ENCODE peak calls at places on chromosomes 16 and 17, in eight cellular contexts. U is heart left ventricle, B is ovary, Z is NB4, K is HCT116, A is Peyer's patch, P is sigmoid colon, F is H54. M is an unnamed sample.

GRCh38 chr16:81276323-81276722 is 37.8 kb downstream of the BCO1 start:
- DNase-seq in U (no peak), B (no peak), Z (no peak), K (no peak), A (no peak), P (no peak), F (no peak), M (no peak)

GRCh38 chr17:5249615-5250014 is 15.0 kb upstream of the SCIMP start:
- DNase-seq in U (peak), B (peak), Z (peak), K (peak), A (peak), P (peak), F (peak), M (peak)

GRCh38 chr17:48488548-48489106 is 42.2 kb downstream of the HOXB1 start:
- DNase-seq in U (no peak), B (no peak), Z (no peak), K (no peak), A (no peak), P (peak), F (no peak), M (peak)

GRCh38 chr16:67873435-67874146 is 739 bp downstream of the EDC4 start:
- DNase-seq in U (no peak), B (no peak), Z (no peak), K (no peak), A (no peak), P (no peak), F (no peak), M (peak)

GRCh38 chr17:29857823-29858222 is 72.2 kb downstream of the SSH2 start:
- DNase-seq in U (no peak), B (no peak), Z (no peak), K (no peak), A (no peak), P (no peak), F (no peak), M (no peak)

GRCh38 chr17:65855245-65855644 is 293.8 kb upstream of the AXIN2 start:
- DNase-seq in U (no peak), B (no peak), Z (no peak), K (peak), A (no peak), P (no peak), F (peak), M (no peak)

GRCh38 chr16:88469615-88470395 is 16.7 kb downstream of the ZFPM1 start:
- DNase-seq in U (no peak), B (no peak), Z (no peak), K (no peak), A (peak), P (no peak), F (no peak), M (no peak)

GRCh38 chr17:74903671-74904070 is 10.2 kb upstream of the FADS6 start:
- DNase-seq in U (no peak), B (no peak), Z (no peak), K (no peak), A (no peak), P (no peak), F (no peak), M (no peak)

GRCh38 chr17:7837375-7838290 is 3.6 kb downstream of the KDM6B start:
- DNase-seq in U (no peak), B (no peak), Z (peak), K (no peak), A (no peak), P (no peak), F (no peak), M (peak)

GRCh38 chr16:85390511-85391174 is 222.5 kb upstream of the GSE1 start:
- DNase-seq in U (peak), B (peak), Z (peak), K (peak), A (peak), P (peak), F (peak), M (peak)

GRCh38 chr17:10460062-10460461 is 9.3 kb downstream of the MYH4 start:
- DNase-seq in U (no peak), B (no peak), Z (no peak), K (no peak), A (no peak), P (no peak), F (no peak), M (no peak)

GRCh38 chr16:52852978-52853377 is 199.7 kb downstream of the CHD9NB start:
- DNase-seq in U (no peak), B (no peak), Z (no peak), K (no peak), A (no peak), P (no peak), F (no peak), M (no peak)

GRCh38 chr17:40031706-40032105 is 16.5 kb downstream of the CSF3 start:
- DNase-seq in U (no peak), B (no peak), Z (no peak), K (no peak), A (no peak), P (no peak), F (no peak), M (no peak)
- TF ChIP-seq POLR2A in U (no peak), B (no peak), Z (no peak), K (no peak), A (no peak), P (no peak), F (no peak), M (no peak)

GRCh38 chr17:13601776-13602551 is at the start of gene HS3ST3A1:
- DNase-seq in U (peak), B (peak), Z (peak), K (no peak), A (peak), P (peak), F (peak), M (peak)
- TF ChIP-seq POLR2A in U (no peak), B (peak), Z (no peak), K (no peak), A (no peak), P (no peak), F (peak), M (no peak)

DNA sequence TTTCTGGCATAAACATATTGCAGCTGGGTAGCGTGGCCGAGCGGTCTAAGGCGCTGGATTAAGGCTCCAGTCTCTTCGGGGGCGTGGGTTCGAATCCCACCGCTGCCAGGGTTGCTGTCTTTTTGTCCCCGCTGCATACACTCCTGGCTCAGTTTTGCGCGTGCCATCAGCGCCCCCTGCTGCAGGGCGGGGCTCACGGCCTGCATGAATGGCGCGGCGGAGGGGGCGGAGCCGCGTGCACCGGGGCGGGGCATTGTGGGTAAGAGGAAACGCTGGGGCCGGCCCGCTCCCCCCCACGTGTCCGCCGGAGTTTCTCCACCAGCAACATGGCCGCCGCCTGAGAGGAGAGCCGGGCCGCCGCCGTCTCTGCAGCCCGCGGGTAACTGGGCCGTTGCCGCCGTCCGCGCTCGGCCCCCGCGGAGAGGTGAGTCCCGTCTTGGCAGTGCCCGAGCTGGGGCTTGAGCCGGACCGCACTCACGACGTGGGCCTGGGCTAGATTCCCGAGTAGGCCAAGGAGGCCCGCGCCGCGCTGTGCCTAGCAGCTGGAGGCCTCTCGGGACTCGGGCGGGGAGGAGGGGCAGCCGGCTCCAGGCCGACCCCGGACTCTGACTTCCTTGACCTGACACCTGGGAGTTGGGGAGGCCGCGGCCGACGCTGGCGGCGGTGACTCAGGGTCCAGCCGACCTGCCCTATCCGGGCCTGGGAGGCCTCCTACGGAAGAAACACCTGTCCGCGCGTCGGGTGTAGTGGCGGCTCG is at the start of gene POLR3E:
- DNase-seq in U (peak), B (peak), Z (peak), K (peak), A (peak), P (peak), F (peak), M (peak)
- TF ChIP-seq POLR2A in U (no peak), B (peak), Z (peak), K (peak), A (peak), P (no peak), F (peak), M (peak)

DNA sequence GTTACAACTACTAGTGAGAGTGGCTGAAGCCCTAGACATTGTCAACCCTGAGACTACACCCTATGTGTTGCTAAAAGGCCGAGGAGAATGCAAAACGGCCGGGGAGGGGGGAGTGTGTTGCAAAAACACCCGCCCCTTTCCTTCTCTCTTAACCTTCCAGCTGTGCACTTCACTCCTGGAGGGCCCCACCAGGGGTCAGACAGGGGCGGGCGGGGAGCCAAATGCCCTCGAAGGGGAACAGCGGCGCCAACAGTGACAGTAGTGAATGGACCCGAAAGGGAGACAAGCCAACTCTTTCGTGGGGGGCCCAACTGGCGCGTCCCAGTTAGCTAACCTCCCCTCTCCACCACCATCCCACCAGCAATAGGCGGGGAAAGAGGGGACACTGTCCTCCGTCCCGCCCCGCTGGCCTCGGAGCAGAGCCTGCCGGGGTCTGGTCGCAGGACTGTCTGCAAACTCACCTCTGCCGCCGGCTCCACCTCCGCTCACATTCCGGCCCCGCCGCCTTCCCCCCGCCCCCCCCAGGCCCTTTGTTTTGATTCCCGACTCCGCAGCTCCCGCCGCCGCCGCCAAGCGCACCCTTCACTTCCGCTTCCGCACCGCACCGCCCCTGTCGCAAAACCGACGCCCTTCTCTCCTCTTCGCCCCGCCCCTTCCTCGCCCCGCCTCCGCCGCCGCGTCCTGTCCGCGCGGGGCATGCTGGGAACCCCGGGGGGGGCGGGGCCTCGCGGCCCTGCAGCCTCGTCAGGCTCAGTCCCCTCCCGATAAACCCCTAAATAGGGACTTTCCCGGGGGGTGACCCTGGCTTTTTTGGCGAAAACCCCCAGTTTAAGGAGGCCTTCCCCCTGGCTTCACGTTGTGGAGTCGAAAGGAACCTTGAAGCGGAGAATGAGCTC is at the start of gene MARF1:
- DNase-seq in U (peak), B (peak), Z (peak), K (peak), A (peak), P (peak), F (peak), M (peak)
- TF ChIP-seq POLR2A in U (peak), B (peak), Z (peak), K (peak), A (peak), P (peak), F (peak), M (peak)

M was measured in erythroblast.